ENCODE peak calls at places on chromosomes 5 and 9, in four cellular contexts. V is GM12864, Y is omental fat pad, U is MCF 10A. Q is an unnamed sample.
A peak's percentile ranks its signal among the peaks of the same experiment; 100 is the strongest.

GRCh38 chr5:57889558-57889957 is 406.9 kb upstream of the ACTBL2 start:
- DNase-seq in U (peak; percentile 93), Y (no peak), V (no peak), Q (no peak)

GRCh38 chr9:98081477-98082219 is 25.1 kb downstream of the NANS start:
- DNase-seq in Y (no peak), V (no peak), U (peak; percentile 87), Q (no peak)

GRCh38 chr5:178839319-178839704 is 20.4 kb upstream of the ZNF354B start:
- DNase-seq in U (peak; percentile 75), V (no peak), Y (peak; percentile 46), Q (peak; percentile 58)

GRCh38 chr9:120936011-120936763 is 9.6 kb upstream of the TRAF1 start:
- DNase-seq in V (no peak), Y (peak; percentile 99), U (peak; percentile 96), Q (peak; percentile 95)

GRCh38 chr9:27276182-27277030 is 20.5 kb downstream of the EQTN start:
- DNase-seq in Y (no peak), U (peak; percentile 70), V (no peak), Q (no peak)

GRCh38 chr5:14035859-14036440 is 91.5 kb upstream of the DNAH5 start:
- DNase-seq in U (peak; percentile 91), V (no peak), Y (no peak), Q (no peak)

GRCh38 chr5:163407034-163407652 is 30.3 kb upstream of the CCNG1 start:
- DNase-seq in U (no peak), V (peak; percentile 31), Y (no peak), Q (no peak)

GRCh38 chr5:126877011-126877410 is 100.1 kb downstream of the LMNB1 start:
- DNase-seq in U (no peak), V (no peak), Y (no peak), Q (no peak)

GRCh38 chr5:23007762-23008161 is 154.6 kb upstream of the CDH12 start:
- DNase-seq in U (no peak), Y (no peak), V (no peak), Q (no peak)

GRCh38 chr5:84715087-84715486 is 330.4 kb upstream of the EDIL3 start:
- DNase-seq in V (no peak), U (peak; percentile 36), Y (no peak), Q (no peak)

GRCh38 chr5:75510836-75511434 is 494 bp downstream of the CERT1 start:
- DNase-seq in U (peak; percentile 29), V (no peak), Y (peak; percentile 26), Q (peak; percentile 18)

GRCh38 chr5:16693879-16694278 is 77.1 kb upstream of the RETREG1 start:
- DNase-seq in U (no peak), V (no peak), Y (no peak), Q (no peak)

GRCh38 chr5:39040875-39041274 is 33.3 kb downstream of the RICTOR start:
- DNase-seq in V (no peak), U (peak; percentile 8), Y (no peak), Q (no peak)

GRCh38 chr5:179222246-179223017 is 122.8 kb downstream of the ADAMTS2 start:
- DNase-seq in U (no peak), V (no peak), Y (no peak), Q (no peak)

GRCh38 chr5:68698025-68698940 is 395.5 kb upstream of the SLC30A5 start:
- DNase-seq in U (no peak), V (no peak), Y (no peak), Q (no peak)

DNA sequence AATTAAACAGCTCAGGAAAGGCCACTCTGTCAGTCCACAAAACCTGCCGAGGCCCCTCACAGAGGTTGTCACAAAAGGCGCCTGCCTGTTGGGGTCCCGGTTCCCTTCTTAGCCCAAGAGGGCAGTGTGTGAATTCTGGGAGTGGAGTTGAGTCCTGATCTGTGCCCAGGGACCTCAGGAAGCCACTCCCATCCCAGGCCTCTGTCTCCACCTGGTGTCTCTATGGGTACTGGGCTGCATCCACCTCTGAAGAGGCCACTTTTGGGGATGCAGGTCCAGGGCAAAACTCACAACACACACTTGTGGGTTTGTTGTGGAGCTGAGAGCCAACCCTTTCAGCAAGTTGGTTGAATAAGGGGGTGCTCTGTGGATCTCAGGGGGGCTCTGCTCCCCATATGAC is 74.3 kb upstream of the STXBP1 start:
- DNase-seq in V (no peak), U (peak; percentile 30), Y (no peak), Q (no peak)
- TF ChIP-seq CTCF in V (no peak), U (peak; percentile 39), Y (no peak), Q (no peak)

GRCh38 chr5:62286834-62287611 is 19.0 kb upstream of the KIF2A start:
- DNase-seq in U (no peak), Y (no peak), V (no peak), Q (no peak)
- TF ChIP-seq CTCF in U (no peak), Y (no peak), V (no peak), Q (no peak)

GRCh38 chr5:176812269-176813259 is 2.2 kb downstream of the UNC5A start:
- DNase-seq in Y (no peak), U (peak; percentile 49), V (no peak), Q (peak; percentile 73)
- TF ChIP-seq CTCF in Y (no peak), U (peak; percentile 60), V (peak; percentile 33), Q (peak; percentile 69)

GRCh38 chr9:89315482-89315881 is 2.8 kb upstream of the SECISBP2 start:
- DNase-seq in V (no peak), U (no peak), Y (no peak), Q (no peak)

GRCh38 chr9:89317282-89317681 is 1.0 kb upstream of the SECISBP2 start:
- DNase-seq in Y (no peak), V (no peak), U (peak; percentile 6), Q (no peak)

GRCh38 chr9:89319015-89319905 is 960 bp downstream of the SECISBP2 start:
- DNase-seq in Y (no peak), U (peak; percentile 9), V (no peak), Q (no peak)

GRCh38 chr9:89314955-89315354 is 3.3 kb upstream of the SECISBP2 start:
- DNase-seq in U (no peak), V (no peak), Y (no peak), Q (no peak)

GRCh38 chr9:89318123-89319014 is at the start of gene SECISBP2:
- DNase-seq in Y (peak; percentile 76), U (peak; percentile 96), V (peak; percentile 85), Q (peak; percentile 92)
- TF ChIP-seq CTCF in Y (no peak), U (no peak), V (peak; percentile 68), Q (peak; percentile 87)

GRCh38 chr9:89543057-89543456 is 45.1 kb upstream of the SEMA4D start:
- DNase-seq in V (no peak), U (no peak), Y (no peak), Q (no peak)
- TF ChIP-seq CTCF in V (no peak), U (no peak), Y (no peak), Q (no peak)

DNA sequence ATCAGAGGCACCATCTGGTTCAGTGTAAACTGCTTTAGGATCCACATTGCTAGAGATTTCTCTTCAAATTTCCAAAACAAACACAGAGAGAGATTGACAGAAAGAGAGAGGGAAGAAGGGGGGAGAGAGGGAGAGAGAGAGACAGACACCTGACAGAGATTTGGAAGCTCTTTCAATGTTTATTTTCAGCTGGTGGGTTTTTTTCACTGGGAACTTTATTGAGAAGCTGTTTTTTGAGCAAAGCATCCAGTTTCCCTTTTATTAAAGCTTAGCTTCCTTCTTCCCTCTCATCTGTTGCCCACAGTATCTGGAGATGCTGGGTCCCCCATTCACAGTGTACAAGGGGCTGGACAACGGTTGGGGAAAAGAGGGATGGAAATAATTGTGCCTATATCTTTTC is 128.5 kb downstream of the DOCK2 start:
- DNase-seq in U (no peak), V (no peak), Y (no peak), Q (no peak)
- TF ChIP-seq CTCF in U (no peak), V (no peak), Y (no peak), Q (no peak)

GRCh38 chr9:126162611-126163381 is 163.8 kb upstream of the MVB12B start:
- DNase-seq in Y (no peak), V (no peak), U (no peak), Q (no peak)

GRCh38 chr9:126160067-126160853 is 166.4 kb upstream of the MVB12B start:
- DNase-seq in Y (no peak), V (no peak), U (no peak), Q (no peak)

GRCh38 chr9:126158591-126159519 is 167.8 kb upstream of the MVB12B start:
- DNase-seq in V (no peak), U (no peak), Y (no peak), Q (no peak)

GRCh38 chr9:126159661-126160060 is 167.0 kb upstream of the MVB12B start:
- DNase-seq in Y (no peak), V (no peak), U (no peak), Q (no peak)

GRCh38 chr9:126160854-126161329 is 165.7 kb upstream of the MVB12B start:
- DNase-seq in V (no peak), Y (no peak), U (no peak), Q (no peak)
- TF ChIP-seq CTCF in V (no peak), Y (no peak), U (no peak), Q (no peak)

GRCh38 chr9:91424403-91425176 is 958 bp upstream of the NFIL3 start:
- DNase-seq in U (peak; percentile 82), V (no peak), Y (peak; percentile 87), Q (peak; percentile 30)

GRCh38 chr9:91425270-91425669 is 1.6 kb upstream of the NFIL3 start:
- DNase-seq in Y (no peak), U (no peak), V (no peak), Q (no peak)

GRCh38 chr9:91427873-91428272 is 4.2 kb upstream of the NFIL3 start:
- DNase-seq in V (no peak), U (peak; percentile 93), Y (no peak), Q (no peak)

GRCh38 chr9:91428431-91428830 is 4.8 kb upstream of the NFIL3 start:
- DNase-seq in V (no peak), Y (no peak), U (peak; percentile 33), Q (no peak)

DNA sequence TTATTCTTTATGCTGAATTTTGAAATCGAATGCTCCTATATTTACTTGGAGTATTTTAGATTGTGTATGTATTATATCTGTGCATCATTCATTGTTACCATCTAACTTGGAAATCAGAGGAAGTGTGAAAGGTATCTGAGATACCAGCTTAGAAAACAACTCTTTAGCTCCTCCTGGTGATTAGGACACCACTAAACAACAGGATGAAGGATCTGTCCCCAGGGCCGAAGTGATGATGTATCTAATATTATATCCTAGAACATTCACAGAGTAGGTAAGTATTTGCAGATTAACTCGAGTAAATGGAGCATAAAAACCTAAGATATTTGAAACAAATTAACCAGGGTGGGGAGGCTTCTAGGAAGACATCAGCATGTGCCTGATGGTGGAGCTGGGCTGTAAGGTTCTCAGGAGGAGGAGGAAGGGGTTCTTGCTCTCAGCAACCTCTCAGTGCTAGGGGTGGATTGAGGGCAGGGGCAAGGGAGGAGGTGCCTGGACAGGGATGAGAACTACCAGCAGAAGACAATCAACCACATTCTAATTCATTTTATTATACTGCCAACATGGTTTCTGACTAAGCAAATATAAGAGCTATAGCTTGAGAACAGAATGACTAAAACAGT is 2.6 kb upstream of the NFIL3 start:
- DNase-seq in Y (no peak), V (no peak), U (peak; percentile 72), Q (no peak)
- TF ChIP-seq CTCF in Y (no peak), V (peak; percentile 52), U (peak; percentile 50), Q (peak; percentile 59)

DNA sequence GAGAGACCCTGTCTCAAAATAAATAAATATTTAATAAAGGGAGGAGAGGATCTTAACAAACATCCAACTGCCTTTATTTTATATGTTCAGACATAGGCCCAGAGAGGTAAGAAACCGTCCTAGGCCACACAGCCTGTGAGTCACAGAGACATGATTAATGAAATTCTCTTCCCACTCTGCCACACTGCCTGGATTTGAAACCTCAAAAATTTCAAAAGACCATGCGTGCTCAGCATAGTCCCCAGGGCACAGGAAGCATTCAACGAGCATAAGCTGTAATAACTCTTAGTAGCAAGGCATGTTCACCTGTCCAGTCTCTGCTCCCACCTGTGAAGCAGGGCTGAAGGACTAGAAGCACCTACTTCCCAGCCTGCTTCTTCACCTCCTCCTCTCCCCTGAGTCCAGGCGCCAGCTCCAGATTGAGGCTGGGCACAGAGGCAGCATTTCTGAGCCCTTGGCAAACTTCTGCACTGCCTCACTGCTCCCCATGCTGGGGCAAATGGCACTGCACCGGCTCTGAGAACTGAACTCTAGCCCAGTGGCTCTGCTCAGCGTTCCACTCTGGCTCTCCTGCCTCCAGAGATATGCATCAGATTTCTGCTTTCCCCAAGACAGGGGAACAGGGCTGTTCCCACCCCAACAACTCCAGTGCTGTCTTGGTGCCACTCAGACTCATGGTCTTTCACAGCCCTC is 1.1 kb downstream of the FAT2 start:
- DNase-seq in U (peak; percentile 81), V (no peak), Y (no peak), Q (no peak)
- TF ChIP-seq CTCF in U (no peak), V (no peak), Y (no peak), Q (no peak)

Q was measured in neural crest cell.